ENCODE peak calls at places on chromosomes 6 and 20, in seven cellular contexts. One of them, this sample, is unnamed. For H3K9me3, the result is how much of the 10 kb centered on the place peaks cover.

GRCh38 chr6:32114853-32115252 is 5.7 kb upstream of the TNXB start:
- DNase-seq in GM23248: peak
- DNase-seq in upper lobe of right lung: no peak
- DNase-seq in MM.1S: no peak
- DNase-seq in psoas muscle: peak
- DNase-seq in cardiac muscle cell: no peak
- DNase-seq in Peyer's patch: no peak
- DNase-seq in this sample: no peak

GRCh38 chr6:29603456-29603855 is 18.5 kb downstream of the OR2H2 start:
- DNase-seq in GM23248: no peak
- DNase-seq in upper lobe of right lung: no peak
- DNase-seq in Peyer's patch: no peak
- DNase-seq in cardiac muscle cell: no peak
- DNase-seq in psoas muscle: no peak
- DNase-seq in MM.1S: no peak
- DNase-seq in this sample: no peak

GRCh38 chr6:2378891-2379652 is 133.7 kb upstream of the GMDS start:
- DNase-seq in MM.1S: no peak
- DNase-seq in Peyer's patch: no peak
- DNase-seq in upper lobe of right lung: no peak
- DNase-seq in psoas muscle: no peak
- DNase-seq in GM23248: peak
- DNase-seq in cardiac muscle cell: no peak
- DNase-seq in this sample: no peak

GRCh38 chr20:17579369-17580039 is 9.6 kb downstream of the DSTN start:
- DNase-seq in upper lobe of right lung: no peak
- DNase-seq in GM23248: peak
- DNase-seq in MM.1S: no peak
- DNase-seq in cardiac muscle cell: no peak
- DNase-seq in Peyer's patch: no peak
- DNase-seq in psoas muscle: no peak
- DNase-seq in this sample: no peak

GRCh38 chr6:165403006-165403405 is 93.6 kb upstream of the C6orf118 start:
- DNase-seq in psoas muscle: no peak
- DNase-seq in GM23248: no peak
- DNase-seq in MM.1S: no peak
- DNase-seq in upper lobe of right lung: no peak
- DNase-seq in Peyer's patch: no peak
- DNase-seq in cardiac muscle cell: no peak
- DNase-seq in this sample: no peak

GRCh38 chr6:109793793-109794192 is 102.7 kb downstream of the FIG4 start:
- DNase-seq in Peyer's patch: peak
- DNase-seq in MM.1S: no peak
- DNase-seq in upper lobe of right lung: no peak
- DNase-seq in psoas muscle: no peak
- DNase-seq in GM23248: peak
- DNase-seq in cardiac muscle cell: peak
- DNase-seq in this sample: no peak

GRCh38 chr20:39523405-39523804 is 561.3 kb downstream of the DHX35 start:
- DNase-seq in cardiac muscle cell: no peak
- DNase-seq in MM.1S: no peak
- DNase-seq in Peyer's patch: no peak
- DNase-seq in psoas muscle: no peak
- DNase-seq in upper lobe of right lung: no peak
- DNase-seq in GM23248: no peak
- DNase-seq in this sample: no peak

GRCh38 chr20:10674684-10675455 is 1.1 kb upstream of the JAG1 start:
- DNase-seq in psoas muscle: peak
- DNase-seq in cardiac muscle cell: peak
- DNase-seq in MM.1S: peak
- DNase-seq in Peyer's patch: peak
- DNase-seq in upper lobe of right lung: peak
- DNase-seq in GM23248: peak
- DNase-seq in this sample: peak

GRCh38 chr6:89347825-89348224 is 4.7 kb downstream of the UBE2J1 start:
- DNase-seq in upper lobe of right lung: no peak
- DNase-seq in GM23248: peak
- DNase-seq in MM.1S: no peak
- DNase-seq in Peyer's patch: no peak
- DNase-seq in cardiac muscle cell: peak
- DNase-seq in psoas muscle: no peak
- DNase-seq in this sample: peak

GRCh38 chr6:11667876-11668275 is 110.7 kb downstream of the ADTRP start:
- DNase-seq in MM.1S: no peak
- DNase-seq in cardiac muscle cell: no peak
- DNase-seq in upper lobe of right lung: no peak
- DNase-seq in GM23248: no peak
- DNase-seq in psoas muscle: no peak
- DNase-seq in Peyer's patch: no peak
- DNase-seq in this sample: no peak

GRCh38 chr20:32527052-32527446 is 58.1 kb downstream of the NOL4L start:
- DNase-seq in upper lobe of right lung: no peak
- DNase-seq in psoas muscle: no peak
- DNase-seq in Peyer's patch: no peak
- DNase-seq in cardiac muscle cell: no peak
- DNase-seq in GM23248: no peak
- DNase-seq in MM.1S: no peak
- DNase-seq in this sample: peak

GRCh38 chr20:42152570-42152969 is 534.4 kb upstream of the CHD6 start:
- DNase-seq in psoas muscle: no peak
- DNase-seq in upper lobe of right lung: no peak
- DNase-seq in cardiac muscle cell: no peak
- DNase-seq in GM23248: no peak
- DNase-seq in Peyer's patch: no peak
- DNase-seq in MM.1S: no peak
- DNase-seq in this sample: no peak

GRCh38 chr6:18090349-18090786 is 32.1 kb downstream of the NHLRC1 start:
- DNase-seq in cardiac muscle cell: no peak
- DNase-seq in psoas muscle: no peak
- DNase-seq in Peyer's patch: no peak
- DNase-seq in upper lobe of right lung: no peak
- DNase-seq in GM23248: no peak
- DNase-seq in MM.1S: no peak
- DNase-seq in this sample: no peak

GRCh38 chr20:33653218-33653899 is 8.8 kb upstream of the C20orf144 start:
- DNase-seq in upper lobe of right lung: peak
- DNase-seq in GM23248: peak
- DNase-seq in psoas muscle: no peak
- DNase-seq in MM.1S: no peak
- DNase-seq in Peyer's patch: peak
- DNase-seq in cardiac muscle cell: peak
- DNase-seq in this sample: no peak

GRCh38 chr20:63057133-63058117 is 50.7 kb upstream of the BHLHE23 start:
- DNase-seq in cardiac muscle cell: no peak
- DNase-seq in Peyer's patch: no peak
- DNase-seq in MM.1S: no peak
- DNase-seq in GM23248: peak
- DNase-seq in psoas muscle: no peak
- DNase-seq in upper lobe of right lung: peak
- DNase-seq in this sample: no peak

GRCh38 chr6:134347916-134348805 is 30.2 kb upstream of the SGK1 start:
- DNase-seq in psoas muscle: peak
- DNase-seq in cardiac muscle cell: no peak
- DNase-seq in MM.1S: no peak
- DNase-seq in Peyer's patch: no peak
- DNase-seq in GM23248: peak
- DNase-seq in upper lobe of right lung: no peak
- DNase-seq in this sample: no peak

GRCh38 chr6:22904413-22904812 is 335.0 kb downstream of the HDGFL1 start:
- DNase-seq in MM.1S: no peak
- DNase-seq in cardiac muscle cell: no peak
- DNase-seq in GM23248: no peak
- DNase-seq in psoas muscle: no peak
- DNase-seq in Peyer's patch: no peak
- DNase-seq in upper lobe of right lung: no peak
- DNase-seq in this sample: no peak

GRCh38 chr6:20711518-20711917 is 177.3 kb downstream of the CDKAL1 start:
- DNase-seq in MM.1S: no peak
- DNase-seq in psoas muscle: no peak
- DNase-seq in cardiac muscle cell: no peak
- DNase-seq in Peyer's patch: no peak
- DNase-seq in GM23248: peak
- DNase-seq in upper lobe of right lung: no peak
- DNase-seq in this sample: no peak

GRCh38 chr20:58028123-58028522 is 200.3 kb downstream of the ANKRD60 start:
- DNase-seq in MM.1S: no peak
- DNase-seq in cardiac muscle cell: peak
- DNase-seq in psoas muscle: no peak
- DNase-seq in Peyer's patch: no peak
- DNase-seq in GM23248: no peak
- DNase-seq in upper lobe of right lung: no peak
- DNase-seq in this sample: no peak

GRCh38 chr6:41182069-41183034 is 18.6 kb downstream of the TREML2 start:
- DNase-seq in upper lobe of right lung: no peak
- DNase-seq in psoas muscle: no peak
- DNase-seq in MM.1S: peak
- DNase-seq in GM23248: peak
- DNase-seq in Peyer's patch: peak
- DNase-seq in cardiac muscle cell: peak
- DNase-seq in this sample: no peak

GRCh38 chr20:43752561-43753301 is 25.9 kb upstream of the GTSF1L start:
- DNase-seq in GM23248: peak
- DNase-seq in MM.1S: peak
- DNase-seq in upper lobe of right lung: peak
- DNase-seq in Peyer's patch: peak
- DNase-seq in cardiac muscle cell: no peak
- DNase-seq in psoas muscle: no peak
- DNase-seq in this sample: peak

GRCh38 chr20:17904027-17904426 is 64.6 kb downstream of the SNX5 start:
- DNase-seq in Peyer's patch: no peak
- DNase-seq in cardiac muscle cell: no peak
- DNase-seq in MM.1S: peak
- DNase-seq in psoas muscle: no peak
- DNase-seq in GM23248: no peak
- DNase-seq in upper lobe of right lung: no peak
- DNase-seq in this sample: no peak

GRCh38 chr6:106759112-106759511 is 129.7 kb downstream of the QRSL1 start:
- DNase-seq in cardiac muscle cell: no peak
- DNase-seq in upper lobe of right lung: no peak
- DNase-seq in psoas muscle: no peak
- DNase-seq in MM.1S: no peak
- DNase-seq in Peyer's patch: no peak
- DNase-seq in GM23248: no peak
- DNase-seq in this sample: no peak

GRCh38 chr6:53630533-53631269 is 34.9 kb downstream of the KLHL31 start:
- DNase-seq in upper lobe of right lung: no peak
- DNase-seq in psoas muscle: no peak
- DNase-seq in MM.1S: no peak
- DNase-seq in cardiac muscle cell: no peak
- DNase-seq in Peyer's patch: peak
- DNase-seq in GM23248: no peak
- DNase-seq in this sample: no peak

GRCh38 chr20:14580426-14581074 is 243.1 kb upstream of the FLRT3 start:
- DNase-seq in psoas muscle: no peak
- DNase-seq in GM23248: no peak
- DNase-seq in upper lobe of right lung: no peak
- DNase-seq in Peyer's patch: no peak
- DNase-seq in cardiac muscle cell: no peak
- DNase-seq in MM.1S: peak
- DNase-seq in this sample: no peak

DNA sequence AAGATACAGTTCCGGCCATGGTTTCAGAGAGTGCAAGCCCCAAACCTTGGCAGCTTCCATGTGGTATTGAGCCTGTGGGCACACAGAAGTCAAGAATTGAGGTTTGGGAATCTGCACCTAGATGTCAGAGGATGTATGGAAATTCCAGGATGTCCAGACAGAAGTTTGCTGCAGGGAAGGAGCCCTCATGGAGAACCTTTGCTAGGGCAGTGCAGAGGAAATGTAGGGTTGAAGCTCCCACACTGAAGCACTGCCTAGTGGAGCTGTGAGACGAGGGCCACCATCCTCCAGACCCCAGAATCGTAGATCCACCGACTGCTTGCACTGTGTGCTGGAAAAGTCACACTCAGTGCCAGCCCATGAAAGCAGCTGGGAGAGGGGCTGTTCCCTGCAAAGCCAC is 267.5 kb downstream of the OGFRL1 start:
- DNase-seq in upper lobe of right lung: no peak
- DNase-seq in cardiac muscle cell: no peak
- DNase-seq in psoas muscle: no peak
- DNase-seq in MM.1S: no peak
- DNase-seq in GM23248: no peak
- DNase-seq in Peyer's patch: no peak
- DNase-seq in this sample: no peak
- H3K9me3 ChIP-seq in upper lobe of right lung: under half
- H3K9me3 ChIP-seq in cardiac muscle cell: under half
- H3K9me3 ChIP-seq in psoas muscle: under half
- H3K9me3 ChIP-seq in MM.1S: under half
- H3K9me3 ChIP-seq in GM23248: under half
- H3K9me3 ChIP-seq in Peyer's patch: under half
- H3K9me3 ChIP-seq in this sample: under half

DNA sequence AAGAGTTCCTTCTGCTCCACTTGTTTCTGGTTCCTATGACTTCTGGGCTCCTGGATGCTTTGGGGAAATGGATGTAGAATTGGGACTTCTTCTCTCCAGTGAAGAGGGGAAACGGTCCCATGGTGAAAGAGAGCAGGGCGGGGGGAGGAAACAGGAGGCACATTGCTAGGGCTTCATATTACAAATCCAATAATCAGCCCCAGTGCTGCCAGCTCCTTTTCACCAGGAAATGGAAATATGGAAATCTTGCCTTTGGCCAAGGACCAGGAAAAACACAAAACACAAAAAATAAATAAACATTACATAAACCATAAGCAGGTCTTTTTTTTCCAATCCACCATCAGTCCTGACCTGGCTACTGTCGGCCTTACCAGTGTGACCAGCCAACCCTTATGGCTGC is 1.8 kb downstream of the PI3 start:
- DNase-seq in upper lobe of right lung: no peak
- DNase-seq in GM23248: no peak
- DNase-seq in MM.1S: no peak
- DNase-seq in cardiac muscle cell: no peak
- DNase-seq in psoas muscle: no peak
- DNase-seq in Peyer's patch: no peak
- DNase-seq in this sample: no peak
- H3K4me3 ChIP-seq in upper lobe of right lung: no peak
- H3K4me3 ChIP-seq in GM23248: no peak
- H3K4me3 ChIP-seq in MM.1S: no peak
- H3K4me3 ChIP-seq in cardiac muscle cell: no peak
- H3K4me3 ChIP-seq in psoas muscle: no peak
- H3K4me3 ChIP-seq in Peyer's patch: no peak
- H3K4me3 ChIP-seq in this sample: no peak

DNA sequence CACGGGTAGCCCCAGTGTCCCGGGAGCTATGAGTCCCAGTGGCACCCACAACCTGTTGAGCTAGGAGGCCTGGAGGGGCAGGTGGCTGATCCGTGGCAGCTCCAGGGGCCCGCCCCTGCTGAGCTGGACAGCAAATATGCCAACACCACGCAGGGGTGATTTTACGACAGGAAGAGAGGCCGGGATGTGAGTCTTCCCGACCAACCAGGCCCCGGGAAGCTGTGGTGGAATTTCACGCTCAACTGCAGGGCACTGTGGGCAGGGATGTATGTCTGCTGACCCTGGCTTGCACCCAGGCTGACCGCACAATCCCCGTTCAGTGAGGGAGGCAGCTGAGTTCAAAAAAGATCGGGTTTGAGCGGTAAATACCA is 183.9 kb downstream of the ERMARD start:
- DNase-seq in MM.1S: no peak
- DNase-seq in psoas muscle: no peak
- DNase-seq in cardiac muscle cell: no peak
- DNase-seq in upper lobe of right lung: no peak
- DNase-seq in Peyer's patch: no peak
- DNase-seq in GM23248: no peak
- DNase-seq in this sample: no peak
- H3K9me3 ChIP-seq in MM.1S: under half
- H3K9me3 ChIP-seq in psoas muscle: under half
- H3K9me3 ChIP-seq in cardiac muscle cell: under half
- H3K9me3 ChIP-seq in upper lobe of right lung: under half
- H3K9me3 ChIP-seq in Peyer's patch: under half
- H3K9me3 ChIP-seq in GM23248: under half
- H3K9me3 ChIP-seq in this sample: under half

GRCh38 chr6:149482542-149483261 is 2.1 kb downstream of the ZC3H12D start:
- DNase-seq in cardiac muscle cell: no peak
- DNase-seq in Peyer's patch: peak
- DNase-seq in psoas muscle: no peak
- DNase-seq in upper lobe of right lung: no peak
- DNase-seq in MM.1S: no peak
- DNase-seq in GM23248: no peak
- DNase-seq in this sample: peak
- H3K4me3 ChIP-seq in cardiac muscle cell: no peak
- H3K4me3 ChIP-seq in Peyer's patch: peak
- H3K4me3 ChIP-seq in psoas muscle: peak
- H3K4me3 ChIP-seq in upper lobe of right lung: peak
- H3K4me3 ChIP-seq in MM.1S: peak
- H3K4me3 ChIP-seq in GM23248: peak
- H3K4me3 ChIP-seq in this sample: peak